ENCODE peak calls at places on chromosome 2, in four cellular contexts. P is hepatocyte, X is PC-9, Q is right cardiac atrium. Z is an unnamed sample.

GRCh38 chr2:128178650-128179460 is 87.9 kb downstream of the UGGT1 start:
- DNase-seq in P (peak; percentile 73), X (peak; percentile 52), Q (peak; percentile 75), Z (peak; percentile 79)

GRCh38 chr2:107132746-107133145 is 246.8 kb upstream of the ST6GAL2 start:
- DNase-seq in X (no peak), P (no peak), Q (no peak), Z (no peak)

GRCh38 chr2:178819992-178820391 is 12.8 kb upstream of the TTN start:
- DNase-seq in X (no peak), Q (no peak), P (no peak), Z (no peak)

GRCh38 chr2:143150287-143150686 is 21.1 kb downstream of the ARHGAP15 start:
- DNase-seq in Q (no peak), X (no peak), P (no peak), Z (no peak)

GRCh38 chr2:126662623-126663022 is 6.7 kb downstream of the GYPC start:
- DNase-seq in X (no peak), Q (no peak), P (no peak), Z (no peak)

GRCh38 chr2:135909976-135910375 is 33.7 kb upstream of the MCM6 start:
- DNase-seq in Q (no peak), X (no peak), P (no peak), Z (no peak)

GRCh38 chr2:235467586-235467985 is 26.3 kb upstream of the AGAP1 start:
- DNase-seq in P (no peak), Q (no peak), X (no peak), Z (no peak)

GRCh38 chr2:220394433-220394832 is 767.0 kb downstream of the SLC4A3 start:
- DNase-seq in X (peak; percentile 22), P (peak; percentile 41), Q (peak; percentile 68), Z (no peak)

GRCh38 chr2:217360781-217361485 is 501.1 kb upstream of the TNP1 start:
- DNase-seq in P (peak; percentile 39), Q (peak; percentile 46), X (peak; percentile 37), Z (peak; percentile 28)

GRCh38 chr2:235271936-235272335 is 221.9 kb upstream of the AGAP1 start:
- DNase-seq in Q (no peak), P (no peak), X (no peak), Z (no peak)

GRCh38 chr2:29802976-29803375 is 118.4 kb downstream of the ALK start:
- DNase-seq in P (no peak), X (no peak), Q (no peak), Z (no peak)

GRCh38 chr2:119723121-119723635 is 36.5 kb upstream of the PTPN4 start:
- DNase-seq in P (no peak), Q (no peak), X (no peak), Z (no peak)

GRCh38 chr2:45895477-45895876 is 244.0 kb downstream of the PRKCE start:
- DNase-seq in P (no peak), Q (no peak), X (no peak), Z (no peak)

GRCh38 chr2:120013569-120014223 is 819 bp downstream of the EPB41L5 start:
- DNase-seq in P (no peak), X (no peak), Q (no peak), Z (no peak)

GRCh38 chr2:55888941-55889340 is 34.6 kb downstream of the EFEMP1 start:
- DNase-seq in Q (peak; percentile 79), X (no peak), P (no peak), Z (no peak)

GRCh38 chr2:18932864-18933263 is 343.5 kb upstream of the NT5C1B start:
- DNase-seq in X (no peak), P (no peak), Q (no peak), Z (no peak)

GRCh38 chr2:120854766-120855530 is 119.3 kb downstream of the GLI2 start:
- DNase-seq in Q (peak; percentile 38), X (no peak), P (no peak), Z (no peak)

GRCh38 chr2:62137431-62137830 is 58.5 kb upstream of the B3GNT2 start:
- DNase-seq in P (no peak), Q (no peak), X (no peak), Z (no peak)

GRCh38 chr2:177763532-177764265 is 308.9 kb downstream of the PDE11A start:
- DNase-seq in X (peak; percentile 70), Q (peak; percentile 83), P (peak; percentile 89), Z (peak; percentile 68)

GRCh38 chr2:74499269-74499939 is at the start of gene LBX2:
- DNase-seq in X (no peak), P (no peak), Q (no peak), Z (no peak)

GRCh38 chr2:170212625-170213280 is 34.8 kb downstream of the MYO3B start:
- DNase-seq in X (no peak), P (no peak), Q (no peak), Z (no peak)

GRCh38 chr2:37060446-37060845 is 23.7 kb downstream of the HEATR5B start:
- DNase-seq in X (no peak), P (no peak), Q (no peak), Z (no peak)

GRCh38 chr2:42328148-42328833 is 32.7 kb downstream of the COX7A2L start:
- DNase-seq in P (peak; percentile 34), Q (no peak), X (no peak), Z (no peak)

GRCh38 chr2:238286987-238287386 is 1.4 kb downstream of the PER2 start:
- DNase-seq in P (no peak), X (peak; percentile 38), Q (no peak), Z (peak; percentile 41)
- H3K4me3 ChIP-seq in P (no peak overlapping the region), X (peak overlapping the region; percentile 72), Q (peak overlapping the region; percentile 82), Z (peak overlapping the region; percentile 95)

GRCh38 chr2:13572466-13572865 is 855.7 kb downstream of the TRIB2 start:
- DNase-seq in X (no peak), P (no peak), Q (no peak), Z (no peak)

GRCh38 chr2:13581471-13581870 is 864.7 kb downstream of the TRIB2 start:
- DNase-seq in Q (peak; percentile 3), X (no peak), P (no peak), Z (no peak)

GRCh38 chr2:13578547-13578946 is 861.8 kb downstream of the TRIB2 start:
- DNase-seq in Q (no peak), P (no peak), X (no peak), Z (no peak)

GRCh38 chr2:13574831-13575230 is 858.1 kb downstream of the TRIB2 start:
- DNase-seq in Q (no peak), X (no peak), P (no peak), Z (no peak)

GRCh38 chr2:13576634-13577033 is 859.9 kb downstream of the TRIB2 start:
- DNase-seq in X (no peak), Q (no peak), P (no peak), Z (no peak)
- H3K9me3 ChIP-seq in X (no peaks in the 10 kb centered on the region), Q (no peaks in the 10 kb centered on the region), P (no peaks in the 10 kb centered on the region), Z (no peaks in the 10 kb centered on the region)

GRCh38 chr2:240557101-240557751 is 562 bp downstream of the ANKMY1 start:
- DNase-seq in Q (peak; percentile 56), P (peak; percentile 6), X (no peak), Z (peak; percentile 57)
- H3K4me3 ChIP-seq in Q (peak overlapping the region; percentile 47), P (peak overlapping the region; percentile 62), X (no peak overlapping the region), Z (peak overlapping the region; percentile 64)

GRCh38 chr2:83103602-83104001 is 1355.5 kb downstream of the SUCLG1 start:
- DNase-seq in Q (no peak), P (no peak), X (no peak), Z (no peak)

GRCh38 chr2:83106853-83107252 is 1352.2 kb downstream of the SUCLG1 start:
- DNase-seq in Q (no peak), X (no peak), P (no peak), Z (no peak)

GRCh38 chr2:83104202-83104601 is 1354.9 kb downstream of the SUCLG1 start:
- DNase-seq in P (no peak), X (no peak), Q (no peak), Z (no peak)
- H3K9me3 ChIP-seq in P (no peaks in the 10 kb centered on the region), X (no peaks in the 10 kb centered on the region), Q (no peaks in the 10 kb centered on the region), Z (no peaks in the 10 kb centered on the region)

GRCh38 chr2:152099655-152100050 is 809 bp upstream of the CACNB4 start:
- DNase-seq in Q (no peak), X (no peak), P (no peak), Z (no peak)
- H3K4me3 ChIP-seq in Q (peak overlapping the region; percentile 69), X (peak overlapping the region; percentile 66), P (peak overlapping the region; percentile 90), Z (peak overlapping the region; percentile 79)

GRCh38 chr2:241941691-241942301 is 72.3 kb downstream of the RTP5 start:
- DNase-seq in X (no peak), P (no peak), Q (no peak), Z (no peak)

GRCh38 chr2:241943961-241944575 is 74.5 kb downstream of the RTP5 start:
- DNase-seq in X (no peak), P (no peak), Q (no peak), Z (no peak)

GRCh38 chr2:241944821-241945220 is 75.3 kb downstream of the RTP5 start:
- DNase-seq in Q (no peak), X (no peak), P (no peak), Z (no peak)

GRCh38 chr2:241942416-241943208 is 73.1 kb downstream of the RTP5 start:
- DNase-seq in P (no peak), Q (no peak), X (no peak), Z (no peak)

DNA sequence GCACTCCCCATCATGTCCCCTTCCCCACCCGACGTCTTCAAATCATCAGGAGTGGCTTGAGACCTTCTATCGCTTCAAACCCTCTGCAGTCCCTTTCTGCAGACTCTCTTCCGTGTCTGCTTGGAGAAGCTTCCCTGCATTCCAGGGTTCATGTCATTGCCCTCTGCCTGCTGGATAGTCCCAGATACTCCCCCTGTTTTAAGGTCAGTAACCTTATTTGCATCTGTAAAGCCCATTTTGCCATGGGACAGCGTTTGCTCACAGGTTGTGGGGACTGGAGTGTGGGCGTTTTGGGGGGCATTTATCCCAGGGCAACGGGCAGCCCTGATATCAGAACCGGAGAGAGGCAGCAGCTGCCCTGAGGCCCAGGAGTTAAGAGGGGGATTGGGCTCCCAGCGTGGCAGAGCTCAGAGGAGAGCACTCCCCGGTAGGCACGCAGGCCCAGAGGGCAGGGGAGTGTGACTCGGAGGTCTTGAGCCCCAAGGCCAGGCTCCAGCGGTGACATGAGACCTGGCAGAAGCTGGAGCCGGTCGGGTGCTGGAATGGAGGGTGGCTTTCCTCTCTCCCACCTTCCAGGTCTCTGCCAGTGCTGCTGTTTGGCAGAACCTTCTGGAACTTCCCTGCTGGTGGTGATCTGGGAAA is 73.8 kb downstream of the RTP5 start:
- DNase-seq in P (no peak), Q (no peak), X (no peak), Z (no peak)
- H3K9me3 ChIP-seq in P (no peaks in the 10 kb centered on the region), Q (no peaks in the 10 kb centered on the region), X (peaks cover 7% of the 10 kb centered on the region), Z (no peaks in the 10 kb centered on the region)

GRCh38 chr2:11550302-11550701 is 16.5 kb downstream of the GREB1 start:
- DNase-seq in X (no peak), P (no peak), Q (no peak), Z (no peak)
- H3K4me3 ChIP-seq in X (no peak overlapping the region), P (no peak overlapping the region), Q (no peak overlapping the region), Z (no peak overlapping the region)

GRCh38 chr2:95313296-95314265 is 16.4 kb downstream of the KCNIP3 start:
- DNase-seq in Q (peak; percentile 32), P (no peak), X (peak; percentile 66), Z (no peak)
- H3K9me3 ChIP-seq in Q (no peaks in the 10 kb centered on the region), P (no peaks in the 10 kb centered on the region), X (no peaks in the 10 kb centered on the region), Z (no peaks in the 10 kb centered on the region)